ENCODE peak calls at places on chromosomes 6 and 20, in nine cellular contexts. P, V, Y, H, M, C, G, S and T are unnamed samples.

GRCh38 chr20:25493748-25494505 is 86.5 kb downstream of the GINS1 start:
- DNase-seq in V (peak), H (no peak), M (no peak), C (no peak), S (no peak), G (no peak), Y (no peak), P (no peak), T (no peak)

GRCh38 chr20:58133020-58133419 is 95.4 kb downstream of the ANKRD60 start:
- DNase-seq in S (no peak), G (no peak), M (no peak), C (no peak), P (no peak), Y (no peak), H (no peak), V (no peak), T (no peak)

GRCh38 chr6:149336529-149336928 is 19.0 kb downstream of the TAB2 start:
- DNase-seq in P (no peak), H (no peak), C (no peak), G (no peak), Y (no peak), M (no peak), V (no peak), S (peak), T (no peak)

GRCh38 chr20:58075980-58076749 is 152.3 kb downstream of the ANKRD60 start:
- DNase-seq in G (peak), S (no peak), M (no peak), H (no peak), C (no peak), V (no peak), Y (no peak), P (peak), T (no peak)

GRCh38 chr6:69795469-69796080 is 1.2 kb downstream of the LMBRD1 start:
- DNase-seq in H (no peak), G (no peak), V (no peak), P (peak), C (no peak), M (no peak), Y (no peak), S (no peak), T (no peak)

GRCh38 chr6:158786645-158787304 is 32.4 kb downstream of the EZR start:
- DNase-seq in C (no peak), G (no peak), M (no peak), Y (no peak), S (no peak), V (no peak), P (no peak), H (no peak), T (peak)

GRCh38 chr20:35714127-35714526 is 14.9 kb downstream of the ROMO1 start:
- DNase-seq in H (no peak), C (no peak), G (no peak), P (no peak), V (no peak), S (no peak), M (no peak), Y (no peak), T (no peak)

GRCh38 chr6:16163535-16164300 is 34.8 kb downstream of the MYLIP start:
- DNase-seq in P (peak), Y (no peak), S (no peak), H (no peak), G (no peak), V (no peak), C (no peak), M (no peak), T (no peak)

GRCh38 chr6:147283460-147283859 is 79.2 kb downstream of the STXBP5 start:
- DNase-seq in V (no peak), M (no peak), G (peak), S (no peak), H (no peak), C (peak), P (no peak), Y (no peak), T (no peak)

GRCh38 chr6:166988674-166989201 is 10.5 kb upstream of the CEP43 start:
- DNase-seq in Y (no peak), P (no peak), S (no peak), V (no peak), M (no peak), G (no peak), H (no peak), C (no peak), T (no peak)